ENCODE peak calls at places on chromosomes 6 and 20, in eight cellular contexts. One of them, this sample, is unnamed.

GRCh38 chr20:61120595-61121515 is 131.2 kb upstream of the CDH4 start:
- DNase-seq in heart right ventricle: no peak
- DNase-seq in foreskin fibroblast: peak
- DNase-seq in uterus: no peak
- DNase-seq in fibroblast of mammary gland: peak
- DNase-seq in psoas muscle: no peak
- DNase-seq in fibroblast of lung: peak
- DNase-seq in ovary: no peak
- DNase-seq in this sample: peak

GRCh38 chr6:121413831-121414368 is 21.5 kb upstream of the GJA1 start:
- DNase-seq in heart right ventricle: no peak
- DNase-seq in foreskin fibroblast: no peak
- DNase-seq in uterus: no peak
- DNase-seq in fibroblast of mammary gland: peak
- DNase-seq in psoas muscle: no peak
- DNase-seq in fibroblast of lung: peak
- DNase-seq in ovary: no peak
- DNase-seq in this sample: peak

GRCh38 chr20:22495172-22495571 is 89.2 kb downstream of the FOXA2 start:
- DNase-seq in heart right ventricle: no peak
- DNase-seq in foreskin fibroblast: no peak
- DNase-seq in uterus: no peak
- DNase-seq in fibroblast of mammary gland: no peak
- DNase-seq in psoas muscle: no peak
- DNase-seq in fibroblast of lung: no peak
- DNase-seq in ovary: no peak
- DNase-seq in this sample: no peak

GRCh38 chr20:53402233-53403005 is 191.2 kb downstream of the ZNF217 start:
- DNase-seq in heart right ventricle: no peak
- DNase-seq in foreskin fibroblast: no peak
- DNase-seq in uterus: no peak
- DNase-seq in fibroblast of mammary gland: no peak
- DNase-seq in psoas muscle: no peak
- DNase-seq in fibroblast of lung: no peak
- DNase-seq in ovary: no peak
- DNase-seq in this sample: no peak

GRCh38 chr20:47727170-47727880 is 58.0 kb downstream of the SULF2 start:
- DNase-seq in heart right ventricle: peak
- DNase-seq in foreskin fibroblast: no peak
- DNase-seq in uterus: no peak
- DNase-seq in fibroblast of mammary gland: no peak
- DNase-seq in psoas muscle: peak
- DNase-seq in fibroblast of lung: no peak
- DNase-seq in ovary: no peak
- DNase-seq in this sample: no peak

GRCh38 chr6:18147160-18147559 is 7.7 kb downstream of the TPMT start:
- DNase-seq in heart right ventricle: no peak
- DNase-seq in foreskin fibroblast: peak
- DNase-seq in uterus: no peak
- DNase-seq in fibroblast of mammary gland: peak
- DNase-seq in psoas muscle: no peak
- DNase-seq in fibroblast of lung: no peak
- DNase-seq in ovary: no peak
- DNase-seq in this sample: no peak

GRCh38 chr6:131317516-131317915 is 182.2 kb downstream of the AKAP7 start:
- DNase-seq in heart right ventricle: no peak
- DNase-seq in foreskin fibroblast: peak
- DNase-seq in uterus: no peak
- DNase-seq in fibroblast of mammary gland: peak
- DNase-seq in psoas muscle: no peak
- DNase-seq in fibroblast of lung: peak
- DNase-seq in ovary: no peak
- DNase-seq in this sample: peak

GRCh38 chr20:16477632-16478031 is 95.6 kb downstream of the KIF16B start:
- DNase-seq in heart right ventricle: no peak
- DNase-seq in foreskin fibroblast: peak
- DNase-seq in uterus: no peak
- DNase-seq in fibroblast of mammary gland: peak
- DNase-seq in psoas muscle: no peak
- DNase-seq in fibroblast of lung: no peak
- DNase-seq in ovary: no peak
- DNase-seq in this sample: peak

GRCh38 chr20:38790210-38791053 is 15.1 kb upstream of the PPP1R16B start:
- DNase-seq in heart right ventricle: no peak
- DNase-seq in foreskin fibroblast: peak
- DNase-seq in uterus: no peak
- DNase-seq in fibroblast of mammary gland: peak
- DNase-seq in psoas muscle: no peak
- DNase-seq in fibroblast of lung: peak
- DNase-seq in ovary: no peak
- DNase-seq in this sample: peak

GRCh38 chr6:117078624-117079023 is 186.7 kb upstream of the VGLL2 start:
- DNase-seq in heart right ventricle: no peak
- DNase-seq in foreskin fibroblast: no peak
- DNase-seq in uterus: no peak
- DNase-seq in fibroblast of mammary gland: no peak
- DNase-seq in psoas muscle: no peak
- DNase-seq in fibroblast of lung: no peak
- DNase-seq in ovary: no peak
- DNase-seq in this sample: no peak
- H3K4me3 ChIP-seq in heart right ventricle: no peak
- H3K4me3 ChIP-seq in foreskin fibroblast: no peak
- H3K4me3 ChIP-seq in uterus: no peak
- H3K4me3 ChIP-seq in fibroblast of mammary gland: no peak
- H3K4me3 ChIP-seq in psoas muscle: no peak
- H3K4me3 ChIP-seq in fibroblast of lung: no peak
- H3K4me3 ChIP-seq in ovary: no peak
- H3K4me3 ChIP-seq in this sample: no peak

GRCh38 chr6:147234685-147235084 is 30.5 kb downstream of the STXBP5 start:
- DNase-seq in heart right ventricle: no peak
- DNase-seq in foreskin fibroblast: no peak
- DNase-seq in uterus: no peak
- DNase-seq in fibroblast of mammary gland: no peak
- DNase-seq in psoas muscle: no peak
- DNase-seq in fibroblast of lung: no peak
- DNase-seq in ovary: no peak
- DNase-seq in this sample: no peak

GRCh38 chr6:147238164-147238563 is 33.9 kb downstream of the STXBP5 start:
- DNase-seq in heart right ventricle: no peak
- DNase-seq in foreskin fibroblast: no peak
- DNase-seq in uterus: no peak
- DNase-seq in fibroblast of mammary gland: no peak
- DNase-seq in psoas muscle: no peak
- DNase-seq in fibroblast of lung: no peak
- DNase-seq in ovary: no peak
- DNase-seq in this sample: no peak
- TF ChIP-seq CTCF in heart right ventricle: no peak
- TF ChIP-seq CTCF in foreskin fibroblast: no peak
- TF ChIP-seq CTCF in uterus: no peak
- TF ChIP-seq CTCF in fibroblast of mammary gland: no peak
- TF ChIP-seq CTCF in psoas muscle: no peak
- TF ChIP-seq CTCF in fibroblast of lung: no peak
- TF ChIP-seq CTCF in ovary: no peak
- TF ChIP-seq CTCF in this sample: no peak

GRCh38 chr6:12295558-12296254 is 5.5 kb downstream of the EDN1 start:
- DNase-seq in heart right ventricle: no peak
- DNase-seq in foreskin fibroblast: no peak
- DNase-seq in uterus: no peak
- DNase-seq in fibroblast of mammary gland: no peak
- DNase-seq in psoas muscle: no peak
- DNase-seq in fibroblast of lung: no peak
- DNase-seq in ovary: no peak
- DNase-seq in this sample: no peak
- H3K4me3 ChIP-seq in heart right ventricle: no peak
- H3K4me3 ChIP-seq in foreskin fibroblast: peak
- H3K4me3 ChIP-seq in uterus: no peak
- H3K4me3 ChIP-seq in fibroblast of mammary gland: no peak
- H3K4me3 ChIP-seq in psoas muscle: no peak
- H3K4me3 ChIP-seq in fibroblast of lung: no peak
- H3K4me3 ChIP-seq in ovary: no peak
- H3K4me3 ChIP-seq in this sample: no peak

DNA sequence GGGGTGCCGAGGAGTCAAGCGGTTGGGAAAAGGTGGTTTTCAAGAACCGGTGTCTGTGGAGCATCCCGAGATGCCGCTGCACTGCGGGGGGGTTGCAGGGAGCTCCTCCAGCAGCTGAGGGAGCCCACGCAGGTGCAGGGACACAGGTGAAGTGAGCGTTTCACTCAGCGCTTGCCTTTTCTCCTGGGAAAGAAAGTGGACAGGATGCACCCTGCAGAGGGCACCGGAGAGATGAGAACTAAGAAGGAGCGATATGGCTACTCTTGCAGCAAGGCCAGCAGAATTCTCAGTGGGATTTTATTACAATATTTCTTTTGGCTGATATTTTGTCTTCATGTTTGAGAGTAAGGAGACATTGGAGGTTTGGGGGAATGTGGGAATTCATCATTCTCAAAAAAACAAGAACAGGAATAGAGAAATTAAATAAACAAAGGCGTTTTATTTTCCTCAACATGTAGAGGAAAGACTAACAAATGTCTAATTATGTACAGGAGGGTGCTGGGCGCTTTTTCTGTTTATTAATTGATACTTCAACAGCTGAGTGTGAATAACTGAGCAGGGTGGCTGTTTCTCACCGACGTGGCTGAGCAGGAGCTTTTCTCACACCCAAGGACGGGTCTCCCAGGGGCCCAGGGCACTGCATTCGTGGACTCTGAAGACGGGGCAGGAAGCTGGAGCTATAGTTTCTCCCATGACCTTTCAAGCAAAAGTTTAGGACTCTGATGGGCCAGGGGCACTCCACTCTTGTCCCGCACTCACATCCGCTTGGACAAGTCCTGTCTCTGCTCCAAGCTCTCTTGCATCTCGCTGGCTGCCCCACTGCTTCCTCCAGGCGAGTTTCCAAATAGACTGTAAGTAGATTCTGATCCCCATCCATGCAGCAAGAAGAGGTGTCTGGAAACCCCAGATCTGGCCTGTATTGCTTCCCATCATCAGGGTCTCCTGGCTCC is 176.1 kb downstream of the SMOC2 start:
- DNase-seq in heart right ventricle: no peak
- DNase-seq in foreskin fibroblast: no peak
- DNase-seq in uterus: no peak
- DNase-seq in fibroblast of mammary gland: no peak
- DNase-seq in psoas muscle: no peak
- DNase-seq in fibroblast of lung: no peak
- DNase-seq in ovary: peak
- DNase-seq in this sample: peak
- TF ChIP-seq CTCF in heart right ventricle: peak
- TF ChIP-seq CTCF in foreskin fibroblast: no peak
- TF ChIP-seq CTCF in uterus: peak
- TF ChIP-seq CTCF in fibroblast of mammary gland: no peak
- TF ChIP-seq CTCF in psoas muscle: peak
- TF ChIP-seq CTCF in fibroblast of lung: no peak
- TF ChIP-seq CTCF in ovary: peak
- TF ChIP-seq CTCF in this sample: no peak

GRCh38 chr6:106102967-106103727 is 17.0 kb downstream of the PRDM1 start:
- DNase-seq in heart right ventricle: no peak
- DNase-seq in foreskin fibroblast: no peak
- DNase-seq in uterus: no peak
- DNase-seq in fibroblast of mammary gland: no peak
- DNase-seq in psoas muscle: no peak
- DNase-seq in fibroblast of lung: no peak
- DNase-seq in ovary: no peak
- DNase-seq in this sample: no peak

GRCh38 chr6:106103728-106104109 is 17.6 kb downstream of the PRDM1 start:
- DNase-seq in heart right ventricle: no peak
- DNase-seq in foreskin fibroblast: no peak
- DNase-seq in uterus: no peak
- DNase-seq in fibroblast of mammary gland: no peak
- DNase-seq in psoas muscle: no peak
- DNase-seq in fibroblast of lung: no peak
- DNase-seq in ovary: no peak
- DNase-seq in this sample: no peak

GRCh38 chr6:106102034-106102433 is 15.9 kb downstream of the PRDM1 start:
- DNase-seq in heart right ventricle: no peak
- DNase-seq in foreskin fibroblast: no peak
- DNase-seq in uterus: no peak
- DNase-seq in fibroblast of mammary gland: no peak
- DNase-seq in psoas muscle: no peak
- DNase-seq in fibroblast of lung: no peak
- DNase-seq in ovary: no peak
- DNase-seq in this sample: no peak

GRCh38 chr6:106100755-106101154 is 14.6 kb downstream of the PRDM1 start:
- DNase-seq in heart right ventricle: no peak
- DNase-seq in foreskin fibroblast: no peak
- DNase-seq in uterus: no peak
- DNase-seq in fibroblast of mammary gland: no peak
- DNase-seq in psoas muscle: no peak
- DNase-seq in fibroblast of lung: no peak
- DNase-seq in ovary: no peak
- DNase-seq in this sample: no peak

DNA sequence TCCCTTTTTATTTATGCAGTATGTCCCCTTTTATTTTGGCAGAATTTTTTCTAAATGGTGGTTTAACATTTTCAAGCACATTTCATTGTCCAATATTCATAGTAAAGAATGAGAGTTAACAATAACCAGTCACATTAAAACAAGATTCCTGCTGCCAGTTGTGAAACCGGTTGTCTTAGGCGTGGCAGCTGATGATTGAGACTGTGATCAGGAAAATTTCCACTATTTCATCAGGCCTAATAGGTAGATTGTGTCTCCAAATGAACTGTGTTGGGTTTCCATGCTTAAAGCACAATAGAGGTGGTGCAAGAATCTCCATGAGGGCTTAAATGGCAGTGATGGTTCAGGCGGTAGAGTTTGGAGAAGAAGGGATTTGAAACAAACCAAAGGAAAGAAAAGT is 15.3 kb downstream of the PRDM1 start:
- DNase-seq in heart right ventricle: no peak
- DNase-seq in foreskin fibroblast: no peak
- DNase-seq in uterus: no peak
- DNase-seq in fibroblast of mammary gland: no peak
- DNase-seq in psoas muscle: no peak
- DNase-seq in fibroblast of lung: no peak
- DNase-seq in ovary: no peak
- DNase-seq in this sample: no peak
- H3K4me3 ChIP-seq in heart right ventricle: peak
- H3K4me3 ChIP-seq in foreskin fibroblast: no peak
- H3K4me3 ChIP-seq in uterus: no peak
- H3K4me3 ChIP-seq in fibroblast of mammary gland: no peak
- H3K4me3 ChIP-seq in psoas muscle: no peak
- H3K4me3 ChIP-seq in fibroblast of lung: no peak
- H3K4me3 ChIP-seq in ovary: no peak
- H3K4me3 ChIP-seq in this sample: no peak

DNA sequence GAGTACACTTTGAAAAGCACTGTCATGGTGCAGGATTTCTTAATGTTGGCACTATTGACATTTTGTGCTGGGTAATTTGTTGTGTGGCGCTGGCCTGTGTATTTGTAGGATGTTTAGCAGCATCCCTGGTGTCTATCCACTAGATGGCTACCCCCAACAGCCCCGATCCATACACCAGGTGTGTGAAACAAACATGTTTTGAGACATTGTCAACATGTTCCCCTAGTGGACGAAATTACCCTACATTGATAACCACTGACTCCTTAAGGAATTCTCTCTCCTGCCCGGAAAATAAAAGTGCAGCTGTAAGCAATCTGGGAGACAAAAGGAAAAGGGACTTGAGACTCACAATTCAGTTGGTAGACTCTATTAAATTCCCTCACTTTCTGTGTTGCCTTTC is 52.6 kb upstream of the TMEM200A start:
- DNase-seq in heart right ventricle: no peak
- DNase-seq in foreskin fibroblast: no peak
- DNase-seq in uterus: no peak
- DNase-seq in fibroblast of mammary gland: no peak
- DNase-seq in psoas muscle: no peak
- DNase-seq in fibroblast of lung: no peak
- DNase-seq in ovary: no peak
- DNase-seq in this sample: no peak
- TF ChIP-seq CTCF in heart right ventricle: no peak
- TF ChIP-seq CTCF in foreskin fibroblast: no peak
- TF ChIP-seq CTCF in uterus: no peak
- TF ChIP-seq CTCF in fibroblast of mammary gland: no peak
- TF ChIP-seq CTCF in psoas muscle: no peak
- TF ChIP-seq CTCF in fibroblast of lung: no peak
- TF ChIP-seq CTCF in ovary: no peak
- TF ChIP-seq CTCF in this sample: no peak